ENCODE peak calls at places on chromosomes 16 and 17, in seven cellular contexts. Q, H, M, J, F, R and X are unnamed samples.

GRCh38 chr17:9028632-9029570 is 7.6 kb downstream of the NTN1 start:
- DNase-seq in M (no peak), H (no peak), J (no peak), Q (no peak), F (no peak), R (no peak), X (no peak)

GRCh38 chr17:81302324-81302723 is 7.2 kb upstream of the SLC38A10 start:
- DNase-seq in F (no peak), M (no peak), J (no peak), Q (no peak), H (no peak), R (no peak), X (no peak)

GRCh38 chr17:59511726-59512125 is 53.7 kb upstream of the DHX40 start:
- DNase-seq in M (no peak), J (no peak), F (no peak), Q (no peak), R (no peak), H (no peak), X (no peak)

GRCh38 chr16:75559564-75560372 is 3.7 kb upstream of the TMEM231 start:
- DNase-seq in F (no peak), Q (peak), R (no peak), H (peak), M (no peak), J (no peak), X (no peak)

GRCh38 chr17:77144227-77144626 is 3.5 kb downstream of the SEC14L1 start:
- DNase-seq in R (no peak), F (peak), H (no peak), Q (no peak), M (no peak), J (peak), X (peak)

GRCh38 chr16:9138731-9139501 is 47.5 kb downstream of the HAPSTR1 start:
- DNase-seq in Q (peak), J (peak), H (peak), M (peak), F (peak), R (no peak), X (peak)

GRCh38 chr17:39132192-39132600 is 19.2 kb downstream of the PLXDC1 start:
- DNase-seq in F (no peak), M (no peak), Q (peak), R (no peak), J (no peak), H (peak), X (no peak)

GRCh38 chr16:29951966-29952365 is 9.9 kb upstream of the TMEM219 start:
- DNase-seq in H (no peak), Q (no peak), R (no peak), F (no peak), M (no peak), J (no peak), X (no peak)

GRCh38 chr16:351804-352520 is 561 bp downstream of the AXIN1 start:
- DNase-seq in Q (peak), R (no peak), F (peak), H (no peak), J (peak), M (no peak), X (no peak)

GRCh38 chr16:75231570-75231969 is 12.8 kb downstream of the CTRB1 start:
- DNase-seq in F (no peak), M (no peak), Q (no peak), R (no peak), H (no peak), J (no peak), X (no peak)

GRCh38 chr17:45857977-45858708 is 13.5 kb downstream of the SPPL2C start:
- DNase-seq in R (no peak), F (no peak), J (no peak), Q (peak), M (no peak), H (peak), X (no peak)

GRCh38 chr16:50763211-50763610 is 21.3 kb downstream of the CYLD start:
- DNase-seq in J (no peak), Q (peak), H (peak), F (no peak), M (no peak), R (no peak), X (no peak)

GRCh38 chr17:37327341-37328090 is 48.3 kb upstream of the C17orf78 start:
- DNase-seq in F (no peak), M (no peak), J (no peak), H (peak), Q (peak), R (peak), X (no peak)

GRCh38 chr16:1612320-1613111 is at the start of gene CRAMP1:
- DNase-seq in M (no peak), F (peak), J (peak), R (no peak), H (no peak), Q (peak), X (peak)

GRCh38 chr16:57925310-57925709 is 45.6 kb downstream of the CNGB1 start:
- DNase-seq in M (no peak), F (no peak), Q (no peak), H (no peak), J (peak), R (no peak), X (no peak)

GRCh38 chr16:68013440-68013839 is 2.3 kb downstream of the DPEP2NB start:
- DNase-seq in J (no peak), R (no peak), M (no peak), H (no peak), Q (no peak), F (no peak), X (peak)

GRCh38 chr17:40316571-40317344 is 7.8 kb downstream of the RARA start:
- DNase-seq in R (no peak), Q (peak), H (peak), M (peak), F (no peak), J (no peak), X (no peak)

GRCh38 chr17:45793999-45794540 is 9.9 kb downstream of the CRHR1 start:
- DNase-seq in Q (no peak), J (no peak), F (no peak), R (no peak), H (no peak), M (no peak), X (no peak)

DNA sequence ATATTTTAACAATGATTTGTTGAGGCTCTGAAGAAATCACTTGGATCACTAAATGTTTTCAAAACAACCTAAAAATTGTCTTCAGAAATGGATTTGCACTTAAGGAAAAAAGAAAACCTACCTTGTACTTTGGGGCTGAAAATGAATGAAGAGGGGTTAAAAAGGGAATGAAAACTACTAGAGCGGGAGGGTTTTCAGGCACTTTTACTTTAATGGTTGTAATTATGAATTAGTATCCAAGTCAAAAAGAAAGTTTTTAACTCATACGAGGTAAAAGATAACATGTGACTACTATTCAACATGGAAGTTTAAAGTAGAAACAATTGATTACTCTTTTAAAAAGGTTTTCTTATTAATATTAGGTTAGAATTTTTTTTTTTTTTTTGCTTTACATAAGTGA is 5.1 kb downstream of the IGF2BP1 start:
- DNase-seq in M (no peak), F (no peak), R (no peak), Q (no peak), J (no peak), H (no peak), X (no peak)
- H3K4me3 ChIP-seq in M (no peak), F (no peak), R (no peak), Q (no peak), J (no peak), H (no peak), X (peak)

DNA sequence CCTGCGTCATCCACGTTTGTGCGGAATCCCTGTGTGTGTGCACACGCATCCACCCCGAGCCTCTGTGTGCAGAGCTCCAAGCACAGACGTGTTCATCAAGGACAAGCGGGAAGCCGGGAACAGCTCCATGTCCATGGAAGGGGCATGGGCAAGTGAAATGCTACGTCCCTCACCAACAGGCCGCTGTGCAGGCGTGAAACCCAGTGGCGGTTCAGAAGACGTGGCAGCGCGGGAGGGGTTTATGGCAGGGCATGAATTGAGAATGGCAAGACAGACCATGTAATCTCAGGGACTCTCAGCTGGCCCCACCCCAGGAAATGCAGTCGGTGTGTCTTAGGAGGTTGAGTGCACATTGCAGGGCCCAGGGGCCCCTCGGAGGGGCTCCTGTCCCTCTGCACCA is 52.7 kb downstream of the TBC1D16 start:
- DNase-seq in M (no peak), F (no peak), J (no peak), Q (no peak), H (no peak), R (no peak), X (no peak)
- H3K4me3 ChIP-seq in M (no peak), F (no peak), J (no peak), Q (no peak), H (no peak), R (no peak), X (no peak)

GRCh38 chr17:79730769-79731483 is at the start of gene ENPP7:
- DNase-seq in R (no peak), J (no peak), M (no peak), Q (no peak), F (no peak), H (no peak), X (no peak)

GRCh38 chr17:79729761-79730160 is 982 bp upstream of the ENPP7 start:
- DNase-seq in F (no peak), H (no peak), Q (no peak), R (no peak), M (no peak), J (no peak), X (no peak)

GRCh38 chr17:79728908-79729471 is 1.8 kb upstream of the ENPP7 start:
- DNase-seq in H (no peak), Q (no peak), M (no peak), R (no peak), J (no peak), F (no peak), X (no peak)

GRCh38 chr17:79730437-79730768 is 340 bp upstream of the ENPP7 start:
- DNase-seq in Q (no peak), H (no peak), F (no peak), J (no peak), M (no peak), R (no peak), X (no peak)

GRCh38 chr17:79728169-79728907 is 2.4 kb upstream of the ENPP7 start:
- DNase-seq in R (peak), M (peak), J (peak), Q (peak), F (peak), H (peak), X (peak)
- H3K4me3 ChIP-seq in R (peak), M (no peak), J (peak), Q (no peak), F (no peak), H (no peak), X (no peak)

GRCh38 chr17:27870345-27870744 is 22.8 kb downstream of the LYRM9 start:
- DNase-seq in H (no peak), J (no peak), M (no peak), Q (no peak), F (no peak), R (no peak), X (no peak)
- H3K4me3 ChIP-seq in H (no peak), J (no peak), M (no peak), Q (no peak), F (no peak), R (no peak), X (no peak)

GRCh38 chr16:27402964-27403600 is 1.1 kb downstream of the IL21R start:
- DNase-seq in F (peak), J (no peak), H (no peak), M (no peak), R (no peak), Q (no peak), X (peak)
- H3K4me3 ChIP-seq in F (peak), J (peak), H (no peak), M (no peak), R (no peak), Q (no peak), X (peak)

DNA sequence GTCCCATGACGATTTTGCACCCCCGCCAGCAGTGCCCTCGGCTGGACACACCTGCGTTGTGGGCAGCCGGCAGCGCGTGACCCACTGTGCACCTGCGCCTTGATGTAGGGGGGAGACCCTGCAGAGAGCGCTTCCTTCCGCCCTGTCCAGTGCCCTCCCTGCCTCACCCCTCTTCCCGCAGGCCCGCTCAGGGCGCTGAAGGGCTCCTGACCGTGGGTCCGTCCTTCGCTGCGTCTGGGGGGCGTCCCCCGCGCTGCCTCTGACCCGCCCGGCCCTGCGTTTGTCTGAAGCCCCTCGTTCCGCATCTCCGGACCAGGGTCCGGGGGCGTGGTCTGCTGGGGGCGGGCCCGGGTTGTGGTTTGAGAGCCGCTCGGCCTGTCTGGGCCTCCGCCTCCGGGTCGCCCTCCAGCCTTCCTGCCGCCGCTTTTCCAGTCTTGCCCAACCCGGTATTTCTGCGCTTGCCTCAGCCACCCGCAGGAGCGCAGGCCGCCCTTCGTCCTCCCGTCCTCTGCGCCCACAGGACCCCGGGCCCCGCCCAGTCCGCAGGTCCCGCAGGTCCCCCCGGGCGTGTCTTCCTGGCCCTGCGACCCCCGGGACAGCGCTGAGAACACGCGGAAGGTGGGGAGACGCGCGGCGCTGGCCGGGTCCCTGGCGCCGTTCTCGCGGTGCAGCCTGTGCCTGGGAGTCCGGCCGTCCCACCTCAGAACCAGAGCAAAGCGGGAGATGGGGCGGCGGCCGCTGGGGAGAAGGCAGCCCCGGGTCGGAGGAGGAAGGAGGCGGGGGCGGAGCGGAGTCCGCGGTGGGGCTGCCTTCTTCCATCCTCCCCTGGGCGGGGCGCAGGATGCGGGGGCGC is 4.0 kb upstream of the IL17C start:
- DNase-seq in F (peak), Q (peak), R (no peak), J (peak), H (peak), M (no peak), X (peak)
- H3K4me3 ChIP-seq in F (peak), Q (peak), R (peak), J (peak), H (peak), M (no peak), X (peak)

DNA sequence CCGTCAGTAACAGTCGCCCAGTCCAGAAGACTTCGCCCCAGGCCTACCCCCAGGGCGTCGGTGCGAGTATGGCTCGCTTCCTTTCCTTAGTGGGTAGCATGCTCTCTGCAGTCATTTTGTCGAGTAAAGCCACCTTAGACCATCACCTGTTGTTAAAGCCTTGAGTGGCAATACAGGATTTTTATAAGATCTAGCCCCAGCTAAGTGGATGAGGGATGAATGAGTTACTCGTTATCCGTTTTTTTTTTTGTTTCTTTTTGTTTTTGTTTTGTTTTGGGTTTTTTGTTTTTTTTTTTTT is 322 bp upstream of the KLHL11 start:
- DNase-seq in R (no peak), Q (no peak), H (no peak), J (no peak), M (no peak), F (no peak), X (no peak)
- H3K4me3 ChIP-seq in R (peak), Q (peak), H (peak), J (peak), M (peak), F (peak), X (peak)